ENCODE peak calls at places on chromosome 22, in six cellular contexts. S is heart left ventricle; P is iPS DF 6.9; L is RWPE1; X is CD4-positive, alpha-beta memory T cell; G is upper lobe of right lung. Q is an unnamed sample.

GRCh38 chr22:26276530-26277200 is 107.4 kb downstream of the SEZ6L start:
- DNase-seq in S (no peak), P (no peak), L (no peak), X (no peak), G (no peak), Q (no peak)

GRCh38 chr22:44597616-44598015 is 99.6 kb upstream of the RTL6 start:
- DNase-seq in S (no peak), P (no peak), L (no peak), X (no peak), G (no peak), Q (no peak)

GRCh38 chr22:48369789-48370507 is 1457.7 kb downstream of the BRD1 start:
- DNase-seq in S (no peak), P (no peak), L (no peak), X (no peak), G (no peak), Q (peak)

GRCh38 chr22:44406581-44407403 is 91.2 kb downstream of the RTL6 start:
- DNase-seq in S (peak), P (peak), L (no peak), X (no peak), G (peak), Q (no peak)

GRCh38 chr22:36879775-36880174 is 19.0 kb downstream of the NCF4 start:
- DNase-seq in S (no peak), P (no peak), L (no peak), X (no peak), G (no peak), Q (no peak)

GRCh38 chr22:43263645-43264514 is 76.9 kb upstream of the TTLL12 start:
- DNase-seq in S (no peak), P (no peak), L (peak), X (peak), G (no peak), Q (no peak)

GRCh38 chr22:21624120-21624879 is 5.5 kb downstream of the YDJC start:
- DNase-seq in S (no peak), P (no peak), L (no peak), X (peak), G (no peak), Q (no peak)

GRCh38 chr22:21948390-21948789 is 4.3 kb downstream of the PPM1F start:
- DNase-seq in S (no peak), P (no peak), L (no peak), X (no peak), G (no peak), Q (no peak)

GRCh38 chr22:24160546-24160945 is 20.7 kb upstream of the SUSD2 start:
- DNase-seq in S (no peak), P (no peak), L (no peak), X (no peak), G (no peak), Q (no peak)

DNA sequence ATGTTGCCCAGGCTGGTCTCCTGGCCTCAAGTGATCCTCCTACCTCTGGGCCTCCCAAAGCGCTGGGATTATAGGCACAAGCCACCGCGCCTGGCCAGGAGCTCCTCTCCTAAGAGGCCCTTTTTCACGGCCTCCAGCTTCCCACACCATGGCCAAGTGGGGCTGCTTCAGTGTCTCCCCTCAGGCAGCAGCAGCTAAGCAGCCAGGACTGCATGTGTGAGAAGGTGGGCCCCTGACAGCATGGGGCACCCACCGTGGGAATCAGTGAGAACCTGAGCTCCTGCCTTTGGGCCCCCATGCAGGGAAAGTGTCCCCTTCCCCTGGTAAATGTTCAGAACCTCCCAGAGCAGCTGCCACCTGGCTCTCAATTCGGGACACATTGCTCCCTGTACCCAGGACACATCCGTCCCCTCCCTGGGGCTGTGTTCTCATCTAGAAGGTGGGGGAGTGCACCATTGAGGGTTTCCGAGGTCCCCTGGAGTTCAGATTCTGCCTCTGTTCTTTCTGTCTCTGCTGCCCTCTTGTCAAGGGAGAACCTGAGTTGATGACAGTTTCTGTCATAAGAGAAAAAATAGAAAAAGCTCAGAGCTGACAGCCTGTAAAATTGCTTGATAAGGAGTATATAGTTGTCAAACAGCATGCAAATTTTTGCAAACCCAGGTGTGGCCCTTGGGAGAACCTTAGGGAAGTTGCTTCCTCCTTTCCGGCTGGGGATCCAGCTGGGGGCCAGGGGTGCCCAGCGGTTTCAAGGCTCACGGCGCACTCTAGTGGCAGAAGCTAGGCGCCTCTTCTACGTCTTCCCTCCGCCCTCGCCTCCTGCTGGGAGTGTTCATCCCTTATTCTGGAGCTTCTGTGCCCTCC is 29.7 kb downstream of the FAM83F start:
- DNase-seq in S (peak), P (no peak), L (peak), X (peak), G (peak), Q (no peak)
- H3K27ac ChIP-seq in S (no peak), P (no peak), L (peak), X (no peak), G (no peak), Q (no peak)

DNA sequence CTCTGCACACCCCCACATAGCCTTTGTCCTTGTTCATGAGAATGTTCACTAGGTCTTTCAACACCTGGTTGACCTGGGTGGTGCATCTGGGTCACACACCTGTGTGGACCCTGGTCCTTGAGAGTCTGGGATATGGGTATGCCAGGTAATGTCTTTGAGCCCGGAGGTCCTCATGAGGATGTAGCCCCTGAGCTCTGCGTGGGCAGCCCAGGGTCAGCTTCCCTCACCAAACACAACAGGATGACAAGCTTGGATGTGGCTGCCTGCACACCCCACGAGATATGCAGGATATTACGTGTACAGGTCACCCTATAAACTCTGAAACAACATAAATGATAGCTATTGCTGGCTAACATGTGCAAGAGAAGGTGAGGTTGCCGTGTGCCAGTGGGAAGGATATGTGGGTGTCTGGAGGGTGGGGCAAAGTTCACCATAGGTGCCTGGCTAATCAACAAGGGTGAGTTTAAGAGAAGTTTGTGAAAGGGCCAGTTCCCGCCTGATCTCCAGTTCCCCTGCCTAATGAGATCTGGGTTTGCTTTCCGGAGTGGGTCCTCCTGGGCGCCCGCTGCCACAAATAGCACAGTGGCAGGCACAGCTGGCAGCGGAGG is 1.3 kb upstream of the PPARA start:
- DNase-seq in S (no peak), P (no peak), L (no peak), X (peak), G (no peak), Q (no peak)
- H3K27ac ChIP-seq in S (peak), P (no peak), L (peak), X (peak), G (peak), Q (peak)

DNA sequence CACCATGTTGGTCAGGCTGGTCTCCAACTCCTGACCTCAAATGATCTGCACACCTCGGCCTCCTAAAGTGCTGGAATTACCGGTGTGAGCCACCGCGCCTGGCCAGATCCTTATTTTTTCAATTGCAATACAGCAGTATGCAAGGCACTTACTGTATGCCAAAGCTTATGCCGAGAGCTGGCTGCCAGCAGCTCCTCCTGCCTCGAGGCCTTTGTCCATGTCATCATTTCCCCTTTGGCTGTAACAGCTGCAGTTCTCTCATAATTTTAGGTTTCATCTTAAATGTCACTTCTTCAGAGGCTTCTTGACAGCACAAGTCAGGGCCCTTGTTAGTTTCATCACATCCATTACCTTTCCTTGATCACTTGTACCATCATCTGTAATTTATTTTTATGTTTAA is 1.5 kb upstream of the SREBF2 start:
- DNase-seq in S (no peak), P (no peak), L (no peak), X (no peak), G (no peak), Q (no peak)
- H3K27ac ChIP-seq in S (peak), P (no peak), L (peak), X (no peak), G (no peak), Q (peak)

GRCh38 chr22:17945851-17946690 is 78.3 kb downstream of the MICAL3 start:
- DNase-seq in S (no peak), P (no peak), L (no peak), X (no peak), G (no peak), Q (no peak)

GRCh38 chr22:17943533-17944204 is 80.7 kb downstream of the MICAL3 start:
- DNase-seq in S (no peak), P (no peak), L (no peak), X (no peak), G (no peak), Q (no peak)

GRCh38 chr22:17945156-17945850 is 79.1 kb downstream of the MICAL3 start:
- DNase-seq in S (no peak), P (no peak), L (no peak), X (no peak), G (no peak), Q (no peak)

GRCh38 chr22:17942721-17943120 is 81.6 kb downstream of the MICAL3 start:
- DNase-seq in S (no peak), P (no peak), L (no peak), X (no peak), G (no peak), Q (no peak)

GRCh38 chr22:17944205-17944725 is 80.1 kb downstream of the MICAL3 start:
- DNase-seq in S (no peak), P (no peak), L (no peak), X (no peak), G (no peak), Q (no peak)
- H3K27ac ChIP-seq in S (peak), P (no peak), L (peak), X (no peak), G (no peak), Q (peak)

GRCh38 chr22:29784451-29785361 is 17.5 kb downstream of the UQCR10 start:
- DNase-seq in S (no peak), P (no peak), L (no peak), X (no peak), G (no peak), Q (no peak)
- H3K27ac ChIP-seq in S (peak), P (no peak), L (peak), X (no peak), G (peak), Q (peak)

GRCh38 chr22:38108561-38109319 is 1.7 kb downstream of the BAIAP2L2 start:
- DNase-seq in S (peak), P (no peak), L (no peak), X (no peak), G (no peak), Q (no peak)
- H3K27ac ChIP-seq in S (no peak), P (no peak), L (peak), X (no peak), G (no peak), Q (no peak)